ENCODE peak calls at places on chromosome 9, in ten cellular contexts. V is pons; L is NCI-H1092; S is Panc1; D is upper lobe of right lung; W is lower leg skin; X is NCI-H1105; Z is effector memory CD4-positive, alpha-beta T cell; G is activated CD8-positive, alpha-beta memory T cell treated with anti-CD3 and anti-CD28 coated beads for 48 hours; N is MV-4-11. H is an unnamed sample.

GRCh38 chr9:121059998-121060636 is 10.0 kb upstream of the C5 start:
- DNase-seq in V (peak), L (peak), S (peak), D (no peak), W (no peak), X (peak), Z (no peak), G (no peak), N (peak), H (peak)

GRCh38 chr9:33393581-33393980 is 8.8 kb downstream of the AQP7 start:
- DNase-seq in V (no peak), L (no peak), S (no peak), D (peak), W (no peak), X (no peak), Z (no peak), G (no peak), N (no peak), H (no peak)

GRCh38 chr9:124045076-124045829 is 33.7 kb downstream of the LHX2 start:
- DNase-seq in V (no peak), L (peak), S (no peak), D (peak), W (no peak), X (no peak), Z (no peak), G (no peak), N (no peak), H (peak)

GRCh38 chr9:28471261-28471660 is 898.0 kb upstream of the C9orf72 start:
- DNase-seq in V (no peak), L (no peak), S (no peak), D (no peak), W (no peak), X (no peak), Z (no peak), G (no peak), N (no peak), H (no peak)

GRCh38 chr9:120478208-120478607 is 101.8 kb downstream of the CDK5RAP2 start:
- DNase-seq in V (no peak), L (no peak), S (no peak), D (no peak), W (no peak), X (no peak), Z (no peak), G (no peak), N (peak), H (no peak)

GRCh38 chr9:130391863-130392262 is 52.9 kb upstream of the ASS1 start:
- DNase-seq in V (no peak), L (no peak), S (no peak), D (no peak), W (no peak), X (no peak), Z (no peak), G (no peak), N (no peak), H (no peak)

GRCh38 chr9:105390901-105391300 is 56.9 kb upstream of the FSD1L start:
- DNase-seq in V (no peak), L (no peak), S (no peak), D (no peak), W (no peak), X (no peak), Z (no peak), G (no peak), N (no peak), H (no peak)

GRCh38 chr9:88747768-88748167 is 212.8 kb downstream of the NXNL2 start:
- DNase-seq in V (no peak), L (no peak), S (no peak), D (no peak), W (no peak), X (no peak), Z (no peak), G (no peak), N (peak), H (no peak)

GRCh38 chr9:120935383-120935857 is 8.8 kb upstream of the TRAF1 start:
- DNase-seq in V (peak), L (peak), S (no peak), D (peak), W (peak), X (peak), Z (no peak), G (no peak), N (peak), H (peak)

GRCh38 chr9:38432922-38433510 is 8.8 kb upstream of the IGFBPL1 start:
- DNase-seq in V (peak), L (no peak), S (no peak), D (no peak), W (no peak), X (no peak), Z (no peak), G (no peak), N (peak), H (peak)

GRCh38 chr9:33354651-33355211 is 47.6 kb downstream of the AQP7 start:
- DNase-seq in V (no peak), L (no peak), S (no peak), D (no peak), W (no peak), X (no peak), Z (no peak), G (no peak), N (no peak), H (peak)